ENCODE peak calls at places on chromosomes 11 and 22, in eight cellular contexts. G is fibroblast of mammary gland, P is GM10248, T is right lobe of liver, M is ovary, I is stomach, X is left ventricle myocardium inferior, R is mucosa of descending colon. J is an unnamed sample.

GRCh38 chr22:39270280-39270679 is 25.5 kb upstream of the PDGFB start:
- DNase-seq in X (no peak), T (no peak), P (no peak), G (no peak), I (no peak), M (no peak), R (no peak), J (no peak)

GRCh38 chr11:71246559-71246958 is 5.8 kb downstream of the SHANK2 start:
- DNase-seq in R (no peak), M (no peak), T (no peak), P (no peak), X (no peak), G (no peak), I (peak), J (no peak)

GRCh38 chr22:17237031-17237668 is 17.9 kb upstream of the ADA2 start:
- DNase-seq in P (peak), R (no peak), M (no peak), X (no peak), T (no peak), I (no peak), G (no peak), J (no peak)

GRCh38 chr11:65180877-65181568 is 705 bp upstream of the CAPN1 start:
- DNase-seq in I (peak), T (peak), R (peak), X (peak), P (peak), M (peak), G (peak), J (peak)

GRCh38 chr22:23237201-23237798 is 57.0 kb downstream of the BCR start:
- DNase-seq in T (no peak), G (peak), P (no peak), M (peak), X (peak), I (peak), R (peak), J (no peak)

GRCh38 chr11:26806209-26806608 is 84.3 kb upstream of the SLC5A12 start:
- DNase-seq in T (no peak), R (no peak), G (peak), M (no peak), P (no peak), X (no peak), I (no peak), J (no peak)

GRCh38 chr11:3132831-3133455 is 32.2 kb downstream of the OSBPL5 start:
- DNase-seq in I (no peak), X (peak), G (no peak), R (no peak), P (no peak), T (no peak), M (no peak), J (no peak)

GRCh38 chr22:26616650-26617049 is 1.2 kb downstream of the CRYBB1 start:
- DNase-seq in R (no peak), T (no peak), I (no peak), X (no peak), M (no peak), G (no peak), P (no peak), J (no peak)

GRCh38 chr11:69552951-69553350 is 71.5 kb downstream of the LINC01488 start:
- DNase-seq in P (no peak), X (no peak), G (no peak), R (no peak), M (no peak), T (no peak), I (no peak), J (no peak)

GRCh38 chr11:69744435-69744834 is 30.7 kb downstream of the FGF4 start:
- DNase-seq in R (no peak), M (no peak), X (no peak), T (no peak), G (peak), I (no peak), P (no peak), J (no peak)

GRCh38 chr11:66915046-66915832 is 42.9 kb downstream of the PC start:
- DNase-seq in I (no peak), R (no peak), T (no peak), M (no peak), X (no peak), P (no peak), G (no peak), J (no peak)

GRCh38 chr11:117495357-117495756 is 167.7 kb downstream of the CEP164 start:
- DNase-seq in P (no peak), R (no peak), X (no peak), G (no peak), T (no peak), M (no peak), I (no peak), J (no peak)

GRCh38 chr11:111417766-111418435 is 38.8 kb upstream of the POU2AF1 start:
- DNase-seq in X (peak), T (no peak), I (no peak), P (no peak), R (no peak), M (peak), G (peak), J (no peak)

GRCh38 chr11:12762696-12763324 is 88.6 kb downstream of the TEAD1 start:
- DNase-seq in P (no peak), R (no peak), I (no peak), G (no peak), T (no peak), X (no peak), M (no peak), J (no peak)

GRCh38 chr11:45098929-45099328 is 47.5 kb upstream of the PRDM11 start:
- DNase-seq in T (no peak), I (no peak), X (no peak), R (no peak), P (no peak), M (no peak), G (no peak), J (no peak)

GRCh38 chr22:21631025-21631424 is 1.2 kb upstream of the YDJC start:
- DNase-seq in M (no peak), X (no peak), R (no peak), G (no peak), T (no peak), I (no peak), P (no peak), J (no peak)

GRCh38 chr11:38315151-38315550 is 1717.1 kb upstream of the RAG2 start:
- DNase-seq in X (no peak), P (no peak), T (no peak), I (no peak), G (no peak), R (no peak), M (no peak), J (no peak)

GRCh38 chr11:44493383-44493782 is 72.1 kb upstream of the CD82 start:
- DNase-seq in I (no peak), P (no peak), M (no peak), X (no peak), G (no peak), R (no peak), T (no peak), J (no peak)

GRCh38 chr11:67415501-67416304 is at the start of gene CARNS1:
- DNase-seq in I (no peak), R (peak), T (no peak), X (no peak), P (no peak), M (no peak), G (no peak), J (no peak)

GRCh38 chr11:5368502-5369043 is 15.0 kb upstream of the OR51M1 start:
- DNase-seq in G (no peak), R (no peak), M (no peak), T (no peak), I (no peak), P (no peak), X (no peak), J (no peak)

GRCh38 chr22:39932918-39933649 is 27.1 kb upstream of the TMA7B start:
- DNase-seq in I (peak), M (no peak), X (no peak), G (peak), P (peak), R (peak), T (peak), J (no peak)

GRCh38 chr11:115678942-115679341 is 174.7 kb upstream of the CADM1 start:
- DNase-seq in R (peak), T (no peak), M (no peak), G (no peak), X (no peak), P (no peak), I (no peak), J (no peak)

GRCh38 chr11:107561688-107562087 is 3.8 kb downstream of the ALKBH8 start:
- DNase-seq in X (no peak), M (no peak), R (no peak), T (no peak), G (peak), I (no peak), P (no peak), J (no peak)

GRCh38 chr11:2908130-2908529 is 21.1 kb downstream of the PHLDA2 start:
- DNase-seq in T (no peak), P (no peak), G (no peak), R (no peak), I (no peak), X (no peak), M (no peak), J (no peak)

GRCh38 chr11:102360681-102361080 is 13.7 kb downstream of the BIRC2 start:
- DNase-seq in G (no peak), I (no peak), R (no peak), X (no peak), P (no peak), T (no peak), M (no peak), J (no peak)

DNA sequence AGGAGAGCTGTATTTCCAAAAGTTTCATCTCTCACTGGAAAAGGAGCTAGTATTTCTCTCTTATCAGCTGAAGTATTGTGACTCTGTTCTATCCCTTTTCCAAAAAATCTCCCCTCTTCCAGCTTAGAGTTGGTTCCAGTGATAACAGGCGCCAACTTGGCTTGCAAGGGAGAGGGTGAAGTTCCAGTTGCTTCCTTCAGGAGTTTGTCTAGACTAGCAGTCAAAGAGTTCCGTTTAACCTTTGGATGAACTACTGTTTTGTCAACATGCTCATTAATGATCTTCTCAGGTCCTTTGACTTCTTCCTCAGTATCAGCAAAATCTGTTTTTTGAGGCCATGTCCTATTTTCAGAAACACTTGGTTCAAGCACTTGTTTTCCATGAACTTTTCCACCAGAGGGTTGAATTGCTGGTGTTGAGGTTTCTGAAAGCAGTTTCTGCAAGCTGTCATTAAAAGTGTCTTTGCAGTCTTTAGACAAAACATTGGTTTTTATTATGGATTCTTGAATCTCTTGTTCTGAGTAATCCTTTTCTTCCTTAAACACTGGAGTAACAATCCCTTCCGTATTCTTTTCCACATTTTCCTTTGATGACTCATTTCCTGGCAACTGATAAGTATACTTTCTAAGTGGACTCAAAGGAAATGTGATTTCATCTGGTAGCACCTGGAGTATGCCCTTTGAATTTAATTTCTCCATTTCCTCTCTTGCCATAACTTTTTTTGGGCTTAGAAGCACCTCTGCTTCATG is 39.7 kb upstream of the CCDC89 start:
- DNase-seq in P (no peak), I (no peak), G (peak), X (no peak), T (no peak), R (no peak), M (no peak), J (no peak)
- TF ChIP-seq CTCF in P (no peak), I (no peak), G (peak), X (peak), T (no peak), R (no peak), M (no peak), J (no peak)

GRCh38 chr11:62494246-62494645 is 52.4 kb downstream of the AHNAK start:
- DNase-seq in T (no peak), P (no peak), M (no peak), X (no peak), I (no peak), G (no peak), R (no peak), J (no peak)

GRCh38 chr11:62496676-62497075 is 49.9 kb downstream of the AHNAK start:
- DNase-seq in R (no peak), X (no peak), M (no peak), I (no peak), P (no peak), T (no peak), G (no peak), J (no peak)

GRCh38 chr11:62498492-62499286 is 47.9 kb downstream of the AHNAK start:
- DNase-seq in P (no peak), T (no peak), M (no peak), R (no peak), X (no peak), I (no peak), G (no peak), J (no peak)

GRCh38 chr11:62500066-62501035 is 46.3 kb downstream of the AHNAK start:
- DNase-seq in I (no peak), T (no peak), R (peak), M (no peak), G (no peak), X (no peak), P (no peak), J (no peak)

GRCh38 chr11:62497132-62497915 is 49.3 kb downstream of the AHNAK start:
- DNase-seq in T (no peak), G (peak), R (peak), P (peak), M (no peak), I (peak), X (no peak), J (no peak)
- TF ChIP-seq CTCF in T (peak), G (peak), R (no peak), P (no peak), M (no peak), I (no peak), X (peak), J (peak)

DNA sequence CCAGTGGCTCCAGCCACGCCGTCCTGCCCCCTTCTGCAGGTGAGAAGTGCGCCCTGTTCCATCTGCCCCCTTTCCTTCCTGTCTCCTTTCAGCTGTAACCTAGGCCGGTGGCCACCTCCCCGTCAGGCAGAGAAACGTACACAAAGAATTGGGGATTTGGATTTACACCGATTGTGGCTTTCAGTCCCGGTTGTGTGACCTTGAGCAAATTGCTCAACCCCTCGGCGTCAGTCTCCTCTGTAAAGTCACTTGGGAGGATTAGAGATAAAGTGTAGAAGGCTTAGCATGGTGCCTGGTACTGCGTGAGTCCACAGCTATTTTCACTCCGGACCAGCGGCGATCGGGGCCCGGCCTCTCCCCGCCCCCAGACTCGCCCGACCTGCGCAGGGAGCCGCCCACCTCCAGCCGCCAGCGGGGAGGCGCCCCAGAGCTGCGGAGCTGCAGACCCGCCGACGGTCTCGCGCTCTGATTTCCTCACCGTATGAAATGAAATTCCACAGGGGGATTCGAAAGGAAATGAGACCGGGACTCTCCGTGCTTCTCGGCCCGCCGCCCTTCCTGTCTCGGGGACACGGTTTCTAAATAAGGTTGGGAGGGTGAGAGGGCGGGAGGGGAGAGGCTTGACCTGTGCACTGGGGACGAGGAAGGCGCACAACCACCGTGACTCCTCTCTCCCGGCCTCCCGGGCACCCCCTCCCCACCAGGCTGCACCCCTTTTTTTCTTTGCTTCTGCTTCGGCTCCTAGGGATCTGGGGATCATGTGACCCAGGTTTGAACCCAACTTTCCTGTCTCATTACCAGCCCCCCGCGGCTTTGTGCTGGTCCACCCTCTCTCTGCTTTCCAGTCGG is 703 bp upstream of the FZD4 start:
- DNase-seq in R (peak), P (peak), X (peak), M (peak), T (peak), G (peak), I (peak), J (peak)
- TF ChIP-seq CTCF in R (peak), P (peak), X (peak), M (peak), T (peak), G (no peak), I (no peak), J (no peak)

GRCh38 chr22:44067033-44067432 is 42.9 kb downstream of the PARVB start:
- DNase-seq in G (no peak), I (no peak), P (no peak), T (no peak), M (no peak), X (no peak), R (no peak), J (no peak)
- TF ChIP-seq CTCF in G (no peak), I (no peak), P (no peak), T (no peak), M (no peak), X (no peak), R (no peak), J (no peak)

GRCh38 chr11:114400222-114400973 is at the start of the genes C11orf71 and RBM7:
- DNase-seq in I (peak), X (peak), T (peak), G (peak), M (peak), R (peak), P (peak), J (peak)
- TF ChIP-seq CTCF in I (no peak), X (no peak), T (peak), G (no peak), M (no peak), R (no peak), P (peak), J (no peak)

GRCh38 chr11:103659138-103659734 is 377.2 kb upstream of the DDI1 start:
- DNase-seq in X (no peak), I (no peak), P (no peak), G (peak), M (no peak), R (no peak), T (no peak), J (no peak)
- TF ChIP-seq CTCF in X (peak), I (no peak), P (peak), G (peak), M (no peak), R (no peak), T (no peak), J (peak)

GRCh38 chr11:18722293-18722637 is 3.7 kb downstream of the IGSF22 start:
- DNase-seq in M (no peak), I (no peak), P (no peak), R (no peak), X (no peak), T (no peak), G (no peak), J (no peak)
- TF ChIP-seq CTCF in M (no peak), I (no peak), P (no peak), R (no peak), X (peak), T (peak), G (no peak), J (no peak)

J was measured in D721Med.